ENCODE peak calls at places on chromosomes 2 and 18, in seven cellular contexts. H is CD4-positive, CD25-positive, alpha-beta regulatory T cell; Y is Right ventricle myocardium superior; C is omental fat pad; D is sciatic nerve; L is left lobe of liver; P is K562. K is an unnamed sample.

GRCh38 chr2:158113896-158114295 is 12.2 kb downstream of the UPP2 start:
- ATAC-seq in H (no peak), L (peak), C (no peak), D (no peak), Y (no peak), P (no peak), K (no peak)

GRCh38 chr2:102282646-102283045 is 28.7 kb upstream of the IL1RL1 start:
- ATAC-seq in L (no peak), P (no peak), H (no peak), C (peak), Y (no peak), D (no peak), K (no peak)

GRCh38 chr18:59196161-59196560 is 23.8 kb upstream of the GRP start:
- ATAC-seq in P (no peak), D (no peak), H (no peak), C (no peak), L (no peak), Y (no peak), K (no peak)

GRCh38 chr2:129242201-129242710 is 737.2 kb upstream of the RAB6C start:
- ATAC-seq in C (no peak), Y (no peak), H (no peak), D (no peak), P (no peak), L (no peak), K (peak)

GRCh38 chr2:84849271-84849952 is 31.5 kb downstream of the TRABD2A start:
- ATAC-seq in L (no peak), Y (no peak), H (peak), P (no peak), D (no peak), C (no peak), K (no peak)

GRCh38 chr2:186382932-186383331 is 103.1 kb upstream of the ZC3H15 start:
- ATAC-seq in H (no peak), D (no peak), L (peak), P (no peak), C (no peak), Y (no peak), K (no peak)

GRCh38 chr18:21053127-21053526 is 58.5 kb downstream of the ROCK1 start:
- ATAC-seq in L (peak), H (no peak), P (no peak), D (peak), C (peak), Y (peak), K (no peak)

GRCh38 chr18:57698571-57699276 is 77.1 kb upstream of the NARS1 start:
- ATAC-seq in D (no peak), C (peak), L (no peak), H (no peak), P (no peak), Y (peak), K (no peak)

GRCh38 chr18:2917255-2918047 is 70.6 kb downstream of the EMILIN2 start:
- ATAC-seq in Y (no peak), D (no peak), C (no peak), P (no peak), H (no peak), L (no peak), K (peak)

GRCh38 chr18:7038330-7038846 is 79.2 kb downstream of the LAMA1 start:
- ATAC-seq in P (peak), Y (peak), H (no peak), L (peak), C (peak), D (peak), K (no peak)

GRCh38 chr18:50401888-50402287 is 27.0 kb downstream of the SKA1 start:
- ATAC-seq in C (no peak), Y (peak), L (peak), P (peak), D (no peak), H (no peak), K (no peak)

GRCh38 chr2:97671526-97671925 is 2.0 kb downstream of the C2orf92 start:
- ATAC-seq in L (no peak), Y (no peak), C (no peak), D (no peak), H (no peak), P (no peak), K (no peak)

GRCh38 chr2:227511239-227511930 is 39.4 kb downstream of the AGFG1 start:
- ATAC-seq in Y (no peak), D (no peak), P (peak), H (no peak), C (no peak), L (no peak), K (no peak)

K was measured in stimulated activated memory B cell treated with anti-CD40 and anti-IgM and Interleukin-4, amounts not matched to agents 10 μg/mL and 1 μg/mL and 100 μg/mL, for 72 hours.